ENCODE peak calls at places on chromosomes 4 and X, in four cellular contexts. Q, U, F and J are unnamed samples.

GRCh38 chr4:168128601-168129000 is 36.3 kb downstream of the ANXA10 start:
- DNase-seq in Q (no peak), U (no peak), F (no peak), J (no peak)

GRCh38 chr4:87425711-87426110 is 3.3 kb downstream of the NUDT9 start:
- DNase-seq in Q (no peak), U (no peak), F (no peak), J (no peak)

GRCh38 chr4:107654694-107655093 is 65.3 kb downstream of the PAPSS1 start:
- DNase-seq in Q (no peak), U (no peak), F (no peak), J (no peak)

GRCh38 chr4:25913056-25913850 is 767 bp upstream of the SMIM20 start:
- DNase-seq in Q (no peak), U (no peak), F (peak; percentile 60), J (no peak)

GRCh38 chr4:184899261-184900134 is 73.7 kb upstream of the ACSL1 start:
- DNase-seq in Q (no peak), U (peak; percentile 23), F (peak; percentile 83), J (peak; percentile 3)

GRCh38 chr4:27000820-27001219 is 140.2 kb downstream of the STIM2 start:
- DNase-seq in Q (no peak), U (no peak), F (no peak), J (no peak)

GRCh38 chr4:176276710-176277109 is 7.7 kb upstream of the ASB5 start:
- DNase-seq in Q (no peak), U (no peak), F (no peak), J (no peak)

GRCh38 chr4:10025230-10025806 is 4.0 kb upstream of the SLC2A9 start:
- DNase-seq in Q (no peak), U (no peak), F (no peak), J (no peak)

GRCh38 chrX:151476597-151476996 is 79.6 kb downstream of the VMA21 start:
- DNase-seq in Q (no peak), U (peak; percentile 0), F (no peak), J (no peak)